ENCODE peak calls at places on chromosomes 1 and 21, in six cellular contexts. P, Q, K, T, E and O are unnamed samples.

GRCh38 chr1:46621930-46622329 is 5.3 kb upstream of the MOB3C start:
- DNase-seq in T (no peak), E (no peak), K (no peak), P (no peak), Q (no peak), O (no peak)

GRCh38 chr1:205044745-205045144 is 1.7 kb downstream of the CNTN2 start:
- DNase-seq in K (peak; percentile 82), E (no peak), Q (no peak), P (no peak), T (no peak), O (no peak)

GRCh38 chr1:234957330-234958065 is 171.1 kb downstream of the TOMM20 start:
- DNase-seq in T (no peak), E (peak; percentile 68), K (peak; percentile 79), P (peak; percentile 78), Q (peak; percentile 48), O (peak; percentile 39)

GRCh38 chr21:35611752-35612151 is 448.6 kb downstream of the SETD4 start:
- DNase-seq in E (no peak), K (no peak), P (no peak), Q (peak; percentile 25), T (no peak), O (no peak)

GRCh38 chr1:180988221-180988826 is 34.3 kb downstream of the STX6 start:
- DNase-seq in T (no peak), P (no peak), K (no peak), Q (no peak), E (no peak), O (no peak)

GRCh38 chr1:201917362-201918033 is 28.8 kb downstream of the SHISA4 start:
- DNase-seq in K (no peak), T (no peak), Q (peak; percentile 55), P (peak; percentile 73), E (no peak), O (no peak)

GRCh38 chr1:24526940-24527542 is 24.4 kb downstream of the RCAN3 start:
- DNase-seq in T (peak; percentile 30), E (no peak), Q (peak; percentile 38), K (no peak), P (no peak), O (no peak)

GRCh38 chr1:245179706-245180105 is 24.9 kb downstream of the KIF26B start:
- DNase-seq in Q (no peak), P (no peak), E (no peak), K (no peak), T (no peak), O (no peak)

GRCh38 chr1:6059866-6060265 is 14.2 kb downstream of the KCNAB2 start:
- DNase-seq in K (no peak), T (no peak), P (no peak), E (no peak), Q (peak; percentile 52), O (no peak)

GRCh38 chr1:53025034-53025777 is 36.8 kb upstream of the PODN start:
- DNase-seq in Q (peak; percentile 65), K (no peak), P (no peak), T (peak; percentile 38), E (no peak), O (no peak)

GRCh38 chr1:159996653-159997052 is 35.1 kb downstream of the PIGM start:
- DNase-seq in K (no peak), P (peak; percentile 29), T (no peak), Q (peak; percentile 84), E (no peak), O (no peak)

GRCh38 chr1:213061263-213061662 is 10.2 kb downstream of the RPS6KC1 start:
- DNase-seq in Q (no peak), T (no peak), K (peak; percentile 65), E (no peak), P (no peak), O (no peak)

GRCh38 chr1:234709473-234710279 is 99.7 kb upstream of the IRF2BP2 start:
- DNase-seq in E (peak; percentile 73), K (no peak), T (no peak), P (no peak), Q (no peak), O (no peak)

GRCh38 chr1:92577251-92577895 is 90.6 kb upstream of the GFI1 start:
- DNase-seq in K (no peak), P (no peak), T (no peak), Q (peak; percentile 57), E (no peak), O (no peak)

GRCh38 chr1:206705187-206705586 is 20.5 kb downstream of the MAPKAPK2 start:
- DNase-seq in T (peak; percentile 57), P (peak; percentile 60), Q (peak; percentile 74), K (no peak), E (no peak), O (no peak)

GRCh38 chr1:25245809-25246599 is 1.2 kb downstream of the RSRP1 start:
- DNase-seq in K (no peak), T (no peak), P (no peak), E (peak; percentile 61), Q (peak; percentile 58), O (no peak)

GRCh38 chr1:200971955-200972711 is 51.4 kb downstream of the KIF21B start:
- DNase-seq in E (peak; percentile 79), P (peak; percentile 6), T (peak; percentile 82), K (peak; percentile 90), Q (peak; percentile 53), O (peak; percentile 67)

GRCh38 chr1:248849152-248849551 is 9.7 kb downstream of the ZNF692 start:
- DNase-seq in E (no peak), K (peak; percentile 40), T (no peak), P (no peak), Q (no peak), O (no peak)

GRCh38 chr1:30522031-30523004 is 201.1 kb downstream of the MATN1 start:
- DNase-seq in Q (peak; percentile 55), P (no peak), E (no peak), T (no peak), K (peak; percentile 42), O (no peak)

GRCh38 chr1:23421752-23422312 is 2.7 kb downstream of the TCEA3 start:
- DNase-seq in Q (peak; percentile 29), T (no peak), K (no peak), P (peak; percentile 82), E (no peak), O (no peak)

GRCh38 chr1:1421147-1421906 is at the start of gene ANKRD65:
- DNase-seq in P (no peak), E (peak; percentile 12), T (peak; percentile 52), K (peak; percentile 62), Q (peak; percentile 72), O (no peak)

GRCh38 chr1:110495926-110496600 is 22.9 kb downstream of the KCNA10 start:
- DNase-seq in T (peak; percentile 88), Q (peak; percentile 77), E (peak; percentile 69), K (peak; percentile 94), P (peak; percentile 63), O (peak; percentile 78)

GRCh38 chr1:8259498-8260290 is 58.2 kb upstream of the SLC45A1 start:
- DNase-seq in P (peak; percentile 49), T (no peak), E (peak; percentile 54), Q (peak; percentile 78), K (no peak), O (no peak)

GRCh38 chr1:245690153-245690552 is 535.4 kb downstream of the KIF26B start:
- DNase-seq in T (no peak), K (no peak), E (no peak), Q (no peak), P (no peak), O (no peak)

GRCh38 chr21:45540601-45540970 is 1.7 kb downstream of the SLC19A1 start:
- DNase-seq in P (no peak), Q (no peak), E (no peak), K (no peak), T (peak; percentile 12), O (no peak)

GRCh38 chr1:107250169-107250568 is 109.3 kb downstream of the NTNG1 start:
- DNase-seq in E (no peak), Q (peak; percentile 65), T (no peak), P (no peak), K (peak; percentile 53), O (no peak)

GRCh38 chr1:205504311-205505075 is at the start of gene CDK18:
- DNase-seq in Q (peak; percentile 73), T (no peak), P (no peak), E (peak; percentile 90), K (peak; percentile 96), O (peak; percentile 62)

GRCh38 chr1:245645894-245646293 is 491.1 kb downstream of the KIF26B start:
- DNase-seq in T (no peak), Q (no peak), K (no peak), P (no peak), E (no peak), O (no peak)

GRCh38 chr21:26169611-26170470 is 729 bp downstream of the APP start:
- DNase-seq in P (no peak), Q (peak; percentile 55), E (peak; percentile 81), T (peak; percentile 71), K (peak; percentile 81), O (peak; percentile 49)

GRCh38 chr21:26170471-26171309 is at the start of gene APP:
- DNase-seq in Q (peak; percentile 84), P (peak; percentile 43), E (peak; percentile 95), K (peak; percentile 93), T (peak; percentile 90), O (peak; percentile 89)

GRCh38 chr21:26171310-26172100 is 935 bp upstream of the APP start:
- DNase-seq in E (peak; percentile 35), T (peak; percentile 19), P (no peak), Q (no peak), K (no peak), O (no peak)

GRCh38 chr21:26167593-26167992 is 3.0 kb downstream of the APP start:
- DNase-seq in P (no peak), E (no peak), Q (no peak), T (no peak), K (no peak), O (no peak)

GRCh38 chr21:26169061-26169610 is 1.4 kb downstream of the APP start:
- DNase-seq in P (no peak), E (no peak), Q (peak; percentile 68), K (peak; percentile 78), T (peak; percentile 43), O (peak; percentile 14)
- TF ChIP-seq CTCF in P (peak; percentile 63), E (no peak), Q (peak; percentile 54), K (peak; percentile 68), T (peak; percentile 19), O (peak; percentile 51)

GRCh38 chr1:227131193-227131592 is 187.1 kb downstream of the CDC42BPA start:
- DNase-seq in K (no peak), T (no peak), Q (peak; percentile 30), E (no peak), P (peak; percentile 7), O (no peak)
- TF ChIP-seq CTCF in K (peak; percentile 82), T (peak; percentile 39), Q (peak; percentile 29), E (no peak), P (peak; percentile 64), O (peak; percentile 56)

GRCh38 chr1:86138746-86139145 is 17.8 kb downstream of the COL24A1 start:
- DNase-seq in E (no peak), Q (no peak), K (no peak), T (no peak), P (no peak), O (no peak)
- TF ChIP-seq CTCF in E (no peak), Q (no peak), K (no peak), T (no peak), P (no peak), O (no peak)

DNA sequence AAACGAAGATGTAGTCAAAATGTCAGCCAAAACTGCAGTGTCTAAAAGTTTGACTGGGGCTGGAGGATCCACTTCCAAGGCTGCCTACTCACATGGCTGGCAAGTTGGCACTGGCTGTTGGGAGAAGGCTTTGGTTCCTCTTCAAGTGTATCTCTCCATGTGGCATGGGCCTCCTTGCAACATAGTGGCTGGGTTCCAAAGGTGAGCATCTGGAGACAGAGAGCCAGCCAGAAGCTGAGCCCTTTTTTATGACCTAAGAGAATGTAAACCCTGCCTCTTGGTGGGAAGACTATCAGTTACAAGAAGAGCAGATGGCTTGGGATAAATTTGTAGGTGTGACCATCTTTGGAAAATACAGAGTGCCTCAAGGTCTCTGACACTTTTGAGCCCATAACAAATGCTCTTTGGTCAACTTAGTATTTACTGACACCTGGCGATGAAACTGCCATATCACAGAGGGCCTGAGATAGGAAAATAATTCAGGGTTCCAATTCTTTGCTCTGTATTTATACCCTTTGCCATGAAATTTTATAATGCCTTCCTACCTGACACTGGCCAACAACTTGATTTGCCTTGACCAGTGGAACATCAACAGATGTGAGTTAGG is 31.4 kb upstream of the PRELP start:
- DNase-seq in K (no peak), Q (no peak), P (no peak), T (no peak), E (no peak), O (no peak)
- TF ChIP-seq CTCF in K (peak; percentile 22), Q (no peak), P (no peak), T (no peak), E (peak; percentile 13), O (no peak)